ENCODE peak calls at places on chromosome 15, in four cellular contexts. H is HEK293T, L is WTC11, I is K562. W is an unnamed sample.

GRCh38 chr15:92595506-92596337 is 59.9 kb downstream of the FAM174B start:
- DNase-seq in I (no peak), H (no peak), L (no peak), W (no peak)

GRCh38 chr15:80929225-80929624 is 60.4 kb downstream of the MESD start:
- DNase-seq in I (no peak), H (no peak), L (no peak), W (no peak)

GRCh38 chr15:42273900-42274692 is 863 bp upstream of the TMEM87A start:
- DNase-seq in L (peak), H (peak), I (peak), W (peak)

GRCh38 chr15:76987896-76988860 is 6.7 kb upstream of the PSTPIP1 start:
- DNase-seq in I (peak), H (no peak), L (peak), W (no peak)

GRCh38 chr15:34262362-34262761 is 37.5 kb downstream of the EMC4 start:
- DNase-seq in H (no peak), I (no peak), L (no peak), W (no peak)

GRCh38 chr15:46900992-46901391 is 816.3 kb upstream of the SEMA6D start:
- DNase-seq in H (no peak), L (no peak), I (no peak), W (no peak)

GRCh38 chr15:31571676-31572075 is 245.0 kb downstream of the KLF13 start:
- DNase-seq in I (peak), H (no peak), L (no peak), W (no peak)

GRCh38 chr15:88704791-88705768 is 66.3 kb downstream of the ISG20 start:
- DNase-seq in L (peak), H (no peak), I (no peak), W (no peak)

GRCh38 chr15:99275525-99276128 is 24.3 kb downstream of the LRRC28 start:
- DNase-seq in I (no peak), H (no peak), L (peak), W (no peak)

GRCh38 chr15:76024021-76024768 is 12.0 kb upstream of the NRG4 start:
- DNase-seq in H (no peak), I (no peak), L (no peak), W (no peak)

GRCh38 chr15:92693922-92694331 is 38.4 kb upstream of the FAM174B start:
- DNase-seq in I (peak), H (peak), L (peak), W (peak)

GRCh38 chr15:63832620-63833245 is 1.0 kb downstream of the HERC1 start:
- DNase-seq in L (no peak), H (no peak), I (no peak), W (no peak)

GRCh38 chr15:86611392-86612040 is 531.8 kb downstream of the AGBL1 start:
- DNase-seq in H (no peak), L (no peak), I (no peak), W (no peak)

GRCh38 chr15:52054381-52054780 is 35.4 kb downstream of the MAPK6 start:
- DNase-seq in L (no peak), H (no peak), I (no peak), W (peak)

GRCh38 chr15:98713585-98714001 is 65.3 kb downstream of the IGF1R start:
- DNase-seq in L (no peak), I (no peak), H (no peak), W (no peak)

GRCh38 chr15:46892621-46893160 is 824.6 kb upstream of the SEMA6D start:
- DNase-seq in I (no peak), H (no peak), L (no peak), W (no peak)

GRCh38 chr15:79496838-79497237 is 64.7 kb downstream of the MINAR1 start:
- DNase-seq in L (no peak), I (no peak), H (no peak), W (no peak)

GRCh38 chr15:79494963-79495362 is 62.8 kb downstream of the MINAR1 start:
- DNase-seq in I (no peak), H (no peak), L (no peak), W (no peak)

GRCh38 chr15:79492065-79492464 is 59.9 kb downstream of the MINAR1 start:
- DNase-seq in L (no peak), I (no peak), H (no peak), W (no peak)

GRCh38 chr15:79494392-79494909 is 62.3 kb downstream of the MINAR1 start:
- DNase-seq in L (no peak), H (no peak), I (no peak), W (no peak)

GRCh38 chr15:79495716-79496115 is 63.6 kb downstream of the MINAR1 start:
- DNase-seq in H (no peak), I (no peak), L (no peak), W (no peak)
- TF ChIP-seq ELF4 in H (no peak), I (no peak), L (no peak), W (no peak)

GRCh38 chr15:35665855-35666536 is 120.0 kb upstream of the DPH6 start:
- DNase-seq in L (no peak), I (no peak), H (no peak), W (no peak)
- TF ChIP-seq ELF4 in L (no peak), I (no peak), H (no peak), W (no peak)

GRCh38 chr15:40314723-40315276 is 7.1 kb upstream of the PLCB2 start:
- DNase-seq in I (no peak), H (no peak), L (no peak), W (no peak)
- TF ChIP-seq ELF4 in I (no peak), H (no peak), L (no peak), W (no peak)

DNA sequence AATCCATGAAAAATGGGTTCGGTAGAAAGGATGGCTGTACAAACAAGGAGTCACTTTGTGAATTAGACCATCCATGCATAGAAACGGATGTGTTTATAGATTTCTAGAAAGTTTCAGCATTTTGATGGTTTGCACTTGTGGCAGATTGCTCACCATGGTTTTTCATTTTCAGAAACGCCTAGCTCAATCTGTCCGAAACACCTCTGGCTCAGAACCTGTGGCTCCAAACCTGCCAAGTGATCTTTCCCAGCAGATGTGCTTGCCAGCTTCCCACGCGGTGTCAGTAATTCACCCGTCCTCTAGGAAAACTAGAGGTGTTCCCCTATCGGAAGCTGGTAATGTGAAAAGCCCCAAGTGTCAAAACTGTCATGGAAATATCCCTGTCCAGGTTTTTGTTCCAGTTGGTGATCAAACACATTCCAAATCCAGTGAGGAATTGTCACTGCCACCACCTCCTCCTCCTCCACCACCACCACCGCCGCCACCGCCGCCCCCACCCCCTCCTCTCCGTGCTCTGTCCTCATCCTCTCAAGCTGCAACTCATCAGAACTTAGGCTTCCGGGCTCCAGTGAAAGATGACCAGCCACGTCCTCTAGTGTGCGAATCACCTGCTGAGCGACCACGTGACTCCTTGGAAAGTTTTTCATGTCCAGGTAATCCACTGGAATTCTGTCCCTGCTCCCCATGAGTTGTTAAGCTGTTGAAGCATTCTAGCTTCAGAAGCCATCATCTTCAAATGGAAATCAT is 21.2 kb downstream of the WHAMM start:
- DNase-seq in L (no peak), I (no peak), H (no peak), W (no peak)
- TF ChIP-seq ELF4 in L (no peak), I (no peak), H (no peak), W (no peak)

DNA sequence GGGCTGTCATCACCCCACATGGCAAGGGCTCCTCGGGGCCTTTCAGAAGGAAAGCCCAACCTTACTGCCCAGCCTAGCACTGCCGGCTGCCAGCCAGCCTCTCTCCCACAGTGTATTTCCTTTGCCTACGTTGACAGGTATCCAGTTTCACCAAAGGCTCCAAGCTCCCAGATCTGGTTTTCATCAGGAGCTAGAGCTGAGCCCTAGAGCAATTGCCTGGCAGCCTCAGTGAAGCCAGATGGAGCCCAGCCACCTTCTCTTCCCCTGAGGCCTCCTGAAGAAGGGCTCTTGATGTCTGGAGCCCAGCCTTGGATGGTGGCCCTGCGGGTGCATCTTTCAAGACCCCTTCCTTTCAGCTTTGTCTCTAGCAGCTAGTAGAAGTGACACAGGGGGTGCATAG is 20.3 kb downstream of the CRABP1 start:
- DNase-seq in L (no peak), H (peak), I (no peak), W (no peak)
- TF ChIP-seq ELF4 in L (no peak), H (no peak), I (no peak), W (no peak)

GRCh38 chr15:69044899-69045298 is 30.4 kb downstream of the NOX5 start:
- DNase-seq in I (no peak), L (no peak), H (no peak), W (no peak)
- TF ChIP-seq ELF4 in I (no peak), L (no peak), H (no peak), W (no peak)

GRCh38 chr15:44479343-44479742 is 51.9 kb downstream of the CTDSPL2 start:
- DNase-seq in H (no peak), L (no peak), I (no peak), W (no peak)

GRCh38 chr15:44485880-44486279 is 51.1 kb upstream of the EIF3J start:
- DNase-seq in L (no peak), I (no peak), H (no peak), W (no peak)

DNA sequence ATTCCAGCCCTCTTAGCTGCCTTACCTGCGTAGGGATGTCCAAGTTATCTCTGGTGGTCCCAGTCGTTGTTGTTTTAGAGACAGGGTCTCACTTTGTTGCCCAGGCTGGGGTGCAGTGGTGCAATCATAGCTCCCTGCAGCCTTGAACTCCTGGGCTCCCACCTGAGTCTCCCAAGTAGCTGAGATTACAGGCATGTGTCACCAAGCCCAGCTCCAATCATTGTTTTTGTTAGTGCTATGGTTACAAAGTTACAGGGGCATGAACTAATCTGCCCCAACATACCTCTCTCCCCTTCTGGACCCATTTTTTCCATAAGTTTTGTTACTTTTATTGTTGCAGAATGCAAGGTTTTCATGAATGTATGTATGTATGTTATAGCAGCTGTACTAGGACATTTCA is 54.7 kb downstream of the CTDSPL2 start:
- DNase-seq in I (no peak), L (no peak), H (no peak), W (peak)
- TF ChIP-seq ELF4 in I (no peak), L (no peak), H (no peak), W (no peak)

W was measured in HepG2.